ENCODE peak calls at places on chromosomes 6 and 20, in eight cellular contexts. M is NCI-H2171; F is T-helper 9 cell; T is activated gamma-delta T cell treated with anti-CD3 and anti-CD28 coated beads, Interleukin-2, amount 50 U/mL, for 16 hours; W is stimulated activated CD8-positive, alpha-beta memory T cell treated with anti-CD3 and anti-CD28 coated beads, Interleukin-7, amount 100 ng/mL, for 1 hour; X is BJ; N is EL; Z is activated T-cell treated with anti-CD3 and anti-CD28 coated beads, Interleukin-2, amount 50 U/mL, for 72 hours. Y is an unnamed sample.
A peak's percentile ranks its signal among the peaks of the same experiment; 100 is the strongest.

GRCh38 chr6:87897581-87898147 is 150.0 kb upstream of the SPACA1 start:
- DNase-seq in M (no peak), F (no peak), T (no peak), W (no peak), X (no peak), N (no peak), Z (no peak), Y (no peak)

GRCh38 chr20:50931048-50931305 is 260 bp downstream of the ADNP start:
- DNase-seq in M (no peak), F (no peak), T (no peak), W (no peak), X (no peak), N (no peak), Z (no peak), Y (no peak)

GRCh38 chr6:40996591-40997247 is 42.3 kb downstream of the UNC5CL start:
- DNase-seq in M (no peak), F (no peak), T (no peak), W (no peak), X (no peak), N (no peak), Z (no peak), Y (no peak)

GRCh38 chr6:151381722-151382121 is 9.6 kb downstream of the ZBTB2 start:
- DNase-seq in M (no peak), F (no peak), T (no peak), W (no peak), X (no peak), N (no peak), Z (no peak), Y (no peak)

GRCh38 chr6:168333039-168333438 is 13.5 kb upstream of the DACT2 start:
- DNase-seq in M (no peak), F (no peak), T (no peak), W (no peak), X (no peak), N (no peak), Z (no peak), Y (no peak)

GRCh38 chr6:168871535-168872106 is 382.0 kb downstream of the THBS2 start:
- DNase-seq in M (no peak), F (no peak), T (no peak), W (no peak), X (no peak), N (no peak), Z (no peak), Y (no peak)

GRCh38 chr6:113591896-113592827 is 265.0 kb upstream of the MARCKS start:
- DNase-seq in M (peak; percentile 31), F (no peak), T (no peak), W (no peak), X (no peak), N (no peak), Z (no peak), Y (no peak)

GRCh38 chr6:3805448-3806123 is 43.6 kb upstream of the FAM50B start:
- DNase-seq in M (no peak), F (no peak), T (no peak), W (no peak), X (no peak), N (peak; percentile 47), Z (no peak), Y (no peak)

GRCh38 chr6:129475477-129476247 is 234.3 kb downstream of the ARHGAP18 start:
- DNase-seq in M (no peak), F (no peak), T (no peak), W (no peak), X (no peak), N (no peak), Z (no peak), Y (no peak)

GRCh38 chr20:47817573-47817972 is 32.3 kb upstream of the SULF2 start:
- DNase-seq in M (no peak), F (no peak), T (no peak), W (no peak), X (no peak), N (no peak), Z (no peak), Y (no peak)

GRCh38 chr20:46057856-46058655 is 29.0 kb downstream of the SLC12A5 start:
- DNase-seq in M (no peak), F (no peak), T (no peak), W (no peak), X (no peak), N (peak; percentile 45), Z (no peak), Y (no peak)

GRCh38 chr6:154197176-154197850 is 158.3 kb downstream of the OPRM1 start:
- DNase-seq in M (no peak), F (no peak), T (no peak), W (no peak), X (peak; percentile 9), N (peak; percentile 37), Z (no peak), Y (no peak)

GRCh38 chr6:88569959-88570358 is 393.5 kb downstream of the RNGTT start:
- DNase-seq in M (no peak), F (no peak), T (no peak), W (no peak), X (no peak), N (no peak), Z (no peak), Y (no peak)

GRCh38 chr20:5156670-5157448 is 30.1 kb downstream of the CDS2 start:
- DNase-seq in M (no peak), F (no peak), T (no peak), W (no peak), X (no peak), N (peak; percentile 84), Z (no peak), Y (no peak)

GRCh38 chr20:18138266-18138582 is 561 bp downstream of the KAT14 start:
- DNase-seq in M (no peak), F (no peak), T (no peak), W (no peak), X (no peak), N (no peak), Z (no peak), Y (no peak)

GRCh38 chr20:62832212-62832922 is 15.5 kb downstream of the COL9A3 start:
- DNase-seq in M (peak; percentile 51), F (no peak), T (no peak), W (no peak), X (no peak), N (no peak), Z (no peak), Y (peak; percentile 91)

GRCh38 chr6:147268254-147268653 is 64.0 kb downstream of the STXBP5 start:
- DNase-seq in M (no peak), F (no peak), T (no peak), W (no peak), X (no peak), N (peak; percentile 33), Z (no peak), Y (no peak)

GRCh38 chr20:4509825-4510522 is 211.7 kb upstream of the PRND start:
- DNase-seq in M (no peak), F (no peak), T (no peak), W (no peak), X (no peak), N (peak; percentile 64), Z (no peak), Y (no peak)

GRCh38 chr6:142331075-142331551 is 29.3 kb downstream of the ADGRG6 start:
- DNase-seq in M (no peak), F (no peak), T (no peak), W (no peak), X (no peak), N (peak; percentile 33), Z (peak; percentile 11), Y (no peak)

GRCh38 chr20:61041481-61041880 is 210.6 kb upstream of the CDH4 start:
- DNase-seq in M (no peak), F (no peak), T (no peak), W (no peak), X (no peak), N (no peak), Z (no peak), Y (no peak)

GRCh38 chr6:20827798-20828197 is 293.5 kb downstream of the CDKAL1 start:
- DNase-seq in M (no peak), F (no peak), T (no peak), W (no peak), X (peak; percentile 84), N (no peak), Z (no peak), Y (no peak)

GRCh38 chr6:37646986-37647764 is 50.5 kb downstream of the MDGA1 start:
- DNase-seq in M (no peak), F (no peak), T (no peak), W (no peak), X (no peak), N (no peak), Z (no peak), Y (no peak)